ENCODE peak calls at places on chromosomes 5 and 9, in six cellular contexts. Q, K, I, R, V and Z are unnamed samples.

GRCh38 chr5:132060501-132061161 is at the start of gene IL3:
- DNase-seq in Q (peak; percentile 0), K (peak; percentile 26), I (no peak), R (peak; percentile 75), V (peak; percentile 55), Z (no peak)

GRCh38 chr5:51997908-51998307 is 614.7 kb downstream of the ISL1 start:
- DNase-seq in Q (no peak), K (no peak), I (no peak), R (no peak), V (no peak), Z (no peak)

GRCh38 chr9:16133556-16134227 is 580.8 kb downstream of the CCDC171 start:
- DNase-seq in Q (peak; percentile 42), K (no peak), I (peak; percentile 35), R (no peak), V (peak; percentile 74), Z (peak; percentile 82)

GRCh38 chr5:177447066-177447610 is 524 bp downstream of the PRR7 start:
- DNase-seq in Q (peak; percentile 77), K (no peak), I (peak; percentile 70), R (no peak), V (no peak), Z (peak; percentile 78)

GRCh38 chr9:70056545-70056944 is 12.9 kb downstream of the MAMDC2 start:
- DNase-seq in Q (no peak), K (peak; percentile 62), I (no peak), R (no peak), V (no peak), Z (no peak)

GRCh38 chr9:16883586-16883985 is 13.1 kb upstream of the BNC2 start:
- DNase-seq in Q (no peak), K (no peak), I (no peak), R (no peak), V (no peak), Z (no peak)

GRCh38 chr5:167716376-167716775 is 575.1 kb upstream of the WWC1 start:
- DNase-seq in Q (no peak), K (no peak), I (no peak), R (no peak), V (no peak), Z (no peak)

GRCh38 chr5:94992325-94992724 is 292.6 kb downstream of the MCTP1 start:
- DNase-seq in Q (no peak), K (no peak), I (no peak), R (no peak), V (no peak), Z (no peak)

GRCh38 chr5:1879292-1880263 is 3.1 kb downstream of the IRX4 start:
- DNase-seq in Q (no peak), K (no peak), I (no peak), R (no peak), V (no peak), Z (no peak)

DNA sequence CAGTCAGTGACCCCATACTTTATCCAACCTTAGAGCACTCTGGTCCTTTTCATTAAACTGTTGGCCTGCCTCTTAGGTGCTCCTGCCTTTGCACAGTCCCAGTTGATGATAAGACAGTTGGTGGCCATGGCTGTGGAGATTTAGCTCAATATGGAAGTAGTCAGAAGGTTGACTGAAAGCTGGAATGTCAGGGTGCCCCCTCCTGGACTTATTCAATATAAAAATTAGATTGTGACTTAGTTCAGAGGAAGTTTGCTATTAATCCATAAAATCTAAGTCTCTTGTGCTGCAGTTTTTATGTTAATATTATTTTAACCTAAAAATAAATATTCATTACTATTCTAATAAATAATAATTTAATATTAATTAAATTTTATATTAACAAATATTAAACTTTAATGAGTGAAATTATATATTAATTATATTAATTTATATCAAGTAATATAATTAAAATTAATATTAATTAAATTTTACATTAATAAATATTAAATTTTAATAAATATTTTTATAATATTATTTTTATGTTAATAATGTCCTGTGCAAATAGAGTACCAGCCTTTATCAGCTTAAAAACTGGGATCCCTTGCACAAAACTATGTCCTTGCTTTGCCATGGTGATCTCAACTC is 77.7 kb upstream of the ADAMTSL1 start:
- DNase-seq in Q (no peak), K (no peak), I (no peak), R (no peak), V (no peak), Z (peak; percentile 42)
- TF ChIP-seq CTCF in Q (peak; percentile 23), K (no peak), I (peak; percentile 34), R (no peak), V (no peak), Z (peak; percentile 30)

GRCh38 chr5:144139586-144139985 is 30.9 kb downstream of the YIPF5 start:
- DNase-seq in Q (no peak), K (no peak), I (no peak), R (no peak), V (no peak), Z (no peak)
- TF ChIP-seq CTCF in Q (no peak), K (no peak), I (no peak), R (no peak), V (no peak), Z (no peak)

GRCh38 chr5:156934450-156935211 is 28.4 kb downstream of the TIMD4 start:
- DNase-seq in Q (peak; percentile 82), K (no peak), I (peak; percentile 26), R (peak; percentile 29), V (no peak), Z (peak; percentile 28)
- TF ChIP-seq CTCF in Q (peak; percentile 93), K (no peak), I (peak; percentile 68), R (no peak), V (peak; percentile 32), Z (peak; percentile 54)

GRCh38 chr9:117414220-117414905 is 494 bp downstream of the ASTN2 start:
- DNase-seq in Q (no peak), K (no peak), I (peak; percentile 37), R (peak; percentile 80), V (peak; percentile 63), Z (no peak)
- TF ChIP-seq CTCF in Q (no peak), K (no peak), I (no peak), R (no peak), V (no peak), Z (no peak)

GRCh38 chr5:179679014-179679674 is 1.7 kb downstream of the CBY3 start:
- DNase-seq in Q (peak; percentile 91), K (peak; percentile 91), I (peak; percentile 58), R (peak; percentile 96), V (peak; percentile 83), Z (peak; percentile 85)
- TF ChIP-seq CTCF in Q (peak; percentile 51), K (no peak), I (peak; percentile 42), R (no peak), V (peak; percentile 37), Z (peak; percentile 28)

DNA sequence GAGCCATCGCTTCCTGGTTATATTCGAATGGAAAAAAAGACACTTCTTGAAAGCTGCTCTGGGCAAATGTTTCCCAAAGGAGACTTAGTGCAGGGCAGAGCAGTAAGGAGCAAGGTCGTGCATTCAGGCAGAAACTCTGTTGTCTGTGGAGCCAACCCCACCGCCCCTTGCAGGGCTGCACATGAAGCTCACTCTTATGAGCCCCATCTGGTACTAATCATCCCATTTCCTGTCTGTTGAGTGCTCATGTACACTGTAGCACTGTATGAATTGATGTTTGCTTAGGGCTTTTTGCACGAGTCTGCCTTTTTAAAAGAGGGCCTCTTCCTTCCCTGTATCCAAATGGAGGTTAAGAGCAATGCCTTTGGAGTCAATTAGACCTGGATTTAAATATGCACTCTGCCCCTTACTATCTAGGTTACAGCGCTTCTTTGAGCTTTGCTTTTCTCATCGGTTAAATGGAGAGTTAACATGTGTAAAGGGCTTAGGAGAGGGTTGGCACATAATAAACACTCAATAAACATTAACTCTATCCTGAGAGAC is 25.4 kb downstream of the HMHB1 start:
- DNase-seq in Q (no peak), K (no peak), I (no peak), R (no peak), V (no peak), Z (no peak)
- TF ChIP-seq CTCF in Q (no peak), K (no peak), I (no peak), R (no peak), V (no peak), Z (no peak)

GRCh38 chr9:101387871-101388506 is 3.2 kb upstream of the BAAT start:
- DNase-seq in Q (no peak), K (no peak), I (no peak), R (no peak), V (no peak), Z (peak; percentile 44)
- TF ChIP-seq CTCF in Q (peak; percentile 49), K (no peak), I (peak; percentile 67), R (no peak), V (peak; percentile 24), Z (peak; percentile 54)